ENCODE peak calls at places on chromosome 18, in ten cellular contexts. One of them, this sample, is unnamed. For H3K9me3, the result is how much of the 10 kb centered on the place peaks cover.

GRCh38 chr18:47100214-47100831 is 50.0 kb downstream of the HDHD2 start:
- DNase-seq in transverse colon: peak
- DNase-seq in upper lobe of left lung: no peak
- DNase-seq in HepG2: peak
- DNase-seq in suprapubic skin: peak
- DNase-seq in sigmoid colon: peak
- DNase-seq in HCT116: peak
- DNase-seq in spleen: peak
- DNase-seq in endothelial cell of umbilical vein: peak
- DNase-seq in prostate gland: peak
- DNase-seq in this sample: peak

GRCh38 chr18:58669731-58670379 is 1.4 kb upstream of the MALT1 start:
- DNase-seq in spleen: no peak
- DNase-seq in endothelial cell of umbilical vein: peak
- DNase-seq in sigmoid colon: no peak
- DNase-seq in suprapubic skin: no peak
- DNase-seq in HepG2: peak
- DNase-seq in upper lobe of left lung: no peak
- DNase-seq in transverse colon: no peak
- DNase-seq in prostate gland: peak
- DNase-seq in HCT116: peak
- DNase-seq in this sample: no peak

GRCh38 chr18:68583685-68584084 is 131.2 kb downstream of the TMX3 start:
- DNase-seq in HCT116: no peak
- DNase-seq in spleen: no peak
- DNase-seq in sigmoid colon: no peak
- DNase-seq in endothelial cell of umbilical vein: no peak
- DNase-seq in suprapubic skin: no peak
- DNase-seq in HepG2: no peak
- DNase-seq in upper lobe of left lung: no peak
- DNase-seq in transverse colon: no peak
- DNase-seq in prostate gland: no peak
- DNase-seq in this sample: no peak

GRCh38 chr18:63997606-63998005 is 27.7 kb downstream of the SERPINB8 start:
- DNase-seq in sigmoid colon: no peak
- DNase-seq in endothelial cell of umbilical vein: no peak
- DNase-seq in transverse colon: no peak
- DNase-seq in HCT116: no peak
- DNase-seq in suprapubic skin: no peak
- DNase-seq in upper lobe of left lung: no peak
- DNase-seq in HepG2: no peak
- DNase-seq in prostate gland: no peak
- DNase-seq in spleen: no peak
- DNase-seq in this sample: no peak

GRCh38 chr18:58682429-58683069 is 11.3 kb downstream of the MALT1 start:
- DNase-seq in suprapubic skin: no peak
- DNase-seq in endothelial cell of umbilical vein: peak
- DNase-seq in prostate gland: no peak
- DNase-seq in HCT116: peak
- DNase-seq in spleen: no peak
- DNase-seq in upper lobe of left lung: no peak
- DNase-seq in sigmoid colon: no peak
- DNase-seq in transverse colon: peak
- DNase-seq in HepG2: peak
- DNase-seq in this sample: peak

GRCh38 chr18:58205087-58205779 is 161.2 kb downstream of the NEDD4L start:
- DNase-seq in endothelial cell of umbilical vein: no peak
- DNase-seq in HepG2: no peak
- DNase-seq in suprapubic skin: no peak
- DNase-seq in spleen: no peak
- DNase-seq in HCT116: no peak
- DNase-seq in sigmoid colon: no peak
- DNase-seq in prostate gland: no peak
- DNase-seq in transverse colon: no peak
- DNase-seq in upper lobe of left lung: no peak
- DNase-seq in this sample: no peak

GRCh38 chr18:9688036-9688741 is 19.9 kb upstream of the RAB31 start:
- DNase-seq in transverse colon: no peak
- DNase-seq in HCT116: no peak
- DNase-seq in upper lobe of left lung: no peak
- DNase-seq in prostate gland: no peak
- DNase-seq in HepG2: no peak
- DNase-seq in endothelial cell of umbilical vein: no peak
- DNase-seq in spleen: no peak
- DNase-seq in suprapubic skin: no peak
- DNase-seq in sigmoid colon: no peak
- DNase-seq in this sample: no peak

GRCh38 chr18:28177828-28178635 is 1.1 kb upstream of the CDH2 start:
- DNase-seq in prostate gland: peak
- DNase-seq in sigmoid colon: no peak
- DNase-seq in HepG2: peak
- DNase-seq in suprapubic skin: no peak
- DNase-seq in transverse colon: no peak
- DNase-seq in HCT116: no peak
- DNase-seq in upper lobe of left lung: peak
- DNase-seq in spleen: no peak
- DNase-seq in endothelial cell of umbilical vein: peak
- DNase-seq in this sample: peak

GRCh38 chr18:3450358-3451107 is 561 bp downstream of the TGIF1 start:
- DNase-seq in HCT116: no peak
- DNase-seq in suprapubic skin: peak
- DNase-seq in transverse colon: peak
- DNase-seq in prostate gland: peak
- DNase-seq in sigmoid colon: peak
- DNase-seq in spleen: peak
- DNase-seq in upper lobe of left lung: peak
- DNase-seq in HepG2: no peak
- DNase-seq in endothelial cell of umbilical vein: peak
- DNase-seq in this sample: peak
- TF ChIP-seq POLR2A in HCT116: no peak
- TF ChIP-seq POLR2A in suprapubic skin: no peak
- TF ChIP-seq POLR2A in transverse colon: peak
- TF ChIP-seq POLR2A in prostate gland: no peak
- TF ChIP-seq POLR2A in sigmoid colon: peak
- TF ChIP-seq POLR2A in spleen: no peak
- TF ChIP-seq POLR2A in upper lobe of left lung: no peak
- TF ChIP-seq POLR2A in HepG2: peak
- TF ChIP-seq POLR2A in endothelial cell of umbilical vein: peak
- TF ChIP-seq POLR2A in this sample: no peak

GRCh38 chr18:55247032-55247431 is 287.8 kb upstream of the CCDC68 start:
- DNase-seq in HCT116: no peak
- DNase-seq in HepG2: no peak
- DNase-seq in transverse colon: no peak
- DNase-seq in prostate gland: no peak
- DNase-seq in endothelial cell of umbilical vein: no peak
- DNase-seq in spleen: no peak
- DNase-seq in upper lobe of left lung: no peak
- DNase-seq in suprapubic skin: no peak
- DNase-seq in sigmoid colon: no peak
- DNase-seq in this sample: no peak

GRCh38 chr18:55246278-55246677 is 287.0 kb upstream of the CCDC68 start:
- DNase-seq in endothelial cell of umbilical vein: no peak
- DNase-seq in sigmoid colon: no peak
- DNase-seq in suprapubic skin: no peak
- DNase-seq in transverse colon: no peak
- DNase-seq in HCT116: no peak
- DNase-seq in upper lobe of left lung: no peak
- DNase-seq in HepG2: no peak
- DNase-seq in prostate gland: no peak
- DNase-seq in spleen: no peak
- DNase-seq in this sample: no peak

GRCh38 chr18:55243852-55244251 is 284.6 kb upstream of the CCDC68 start:
- DNase-seq in spleen: no peak
- DNase-seq in suprapubic skin: no peak
- DNase-seq in sigmoid colon: no peak
- DNase-seq in prostate gland: no peak
- DNase-seq in transverse colon: no peak
- DNase-seq in HCT116: no peak
- DNase-seq in endothelial cell of umbilical vein: peak
- DNase-seq in HepG2: no peak
- DNase-seq in upper lobe of left lung: no peak
- DNase-seq in this sample: no peak

GRCh38 chr18:55244520-55244919 is 285.3 kb upstream of the CCDC68 start:
- DNase-seq in upper lobe of left lung: no peak
- DNase-seq in sigmoid colon: no peak
- DNase-seq in HCT116: no peak
- DNase-seq in prostate gland: no peak
- DNase-seq in endothelial cell of umbilical vein: peak
- DNase-seq in suprapubic skin: no peak
- DNase-seq in HepG2: no peak
- DNase-seq in spleen: no peak
- DNase-seq in transverse colon: no peak
- DNase-seq in this sample: no peak

DNA sequence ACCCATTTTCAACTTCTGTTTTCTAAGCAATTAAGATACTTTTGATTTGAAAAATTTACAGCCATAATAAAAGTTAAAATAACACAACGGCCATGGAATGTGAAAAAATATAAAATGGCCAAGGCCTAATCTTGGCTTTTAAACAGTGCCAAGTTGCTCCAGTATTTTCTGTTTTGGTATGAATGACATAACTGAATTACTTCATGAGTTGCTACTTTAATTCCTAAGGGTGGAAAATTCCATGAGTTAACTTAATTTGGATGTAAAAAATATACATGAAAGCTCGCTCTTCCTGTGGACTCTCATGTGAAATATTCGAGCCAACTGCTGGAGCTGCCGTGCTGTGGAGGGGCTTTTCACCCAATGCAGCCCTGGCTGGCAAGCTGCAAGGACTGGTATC is 285.9 kb upstream of the CCDC68 start:
- DNase-seq in endothelial cell of umbilical vein: peak
- DNase-seq in sigmoid colon: no peak
- DNase-seq in prostate gland: no peak
- DNase-seq in suprapubic skin: no peak
- DNase-seq in transverse colon: no peak
- DNase-seq in HCT116: no peak
- DNase-seq in spleen: no peak
- DNase-seq in HepG2: no peak
- DNase-seq in upper lobe of left lung: no peak
- DNase-seq in this sample: no peak
- TF ChIP-seq POLR2AphosphoS5 in endothelial cell of umbilical vein: no peak
- TF ChIP-seq POLR2AphosphoS5 in sigmoid colon: no peak
- TF ChIP-seq POLR2AphosphoS5 in prostate gland: no peak
- TF ChIP-seq POLR2AphosphoS5 in suprapubic skin: no peak
- TF ChIP-seq POLR2AphosphoS5 in transverse colon: no peak
- TF ChIP-seq POLR2AphosphoS5 in HCT116: no peak
- TF ChIP-seq POLR2AphosphoS5 in spleen: no peak
- TF ChIP-seq POLR2AphosphoS5 in HepG2: no peak
- TF ChIP-seq POLR2AphosphoS5 in upper lobe of left lung: no peak
- TF ChIP-seq POLR2AphosphoS5 in this sample: no peak

DNA sequence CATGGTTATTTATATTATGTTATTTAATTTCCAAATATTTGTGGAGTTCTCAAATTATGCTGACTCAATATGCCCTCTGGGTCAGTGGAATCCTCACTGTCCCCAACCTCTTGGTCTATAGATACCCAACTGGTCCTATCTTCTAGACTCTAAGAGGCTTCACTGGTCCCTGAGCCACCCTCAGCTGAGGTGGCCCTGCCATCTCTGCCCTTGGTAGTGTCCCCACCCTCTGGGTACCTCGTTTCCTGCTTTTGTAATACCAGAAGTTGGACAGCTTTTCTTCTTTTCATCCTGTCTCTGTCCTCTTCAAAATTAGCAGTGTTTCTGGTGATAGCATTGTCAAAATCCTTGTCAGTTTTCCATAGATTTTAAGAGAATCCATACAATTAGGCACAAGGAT is 11.9 kb downstream of the ZSCAN30 start:
- DNase-seq in HCT116: no peak
- DNase-seq in endothelial cell of umbilical vein: no peak
- DNase-seq in sigmoid colon: no peak
- DNase-seq in spleen: no peak
- DNase-seq in transverse colon: no peak
- DNase-seq in upper lobe of left lung: no peak
- DNase-seq in suprapubic skin: no peak
- DNase-seq in prostate gland: no peak
- DNase-seq in HepG2: no peak
- DNase-seq in this sample: no peak
- H3K9me3 ChIP-seq in HCT116: under half
- H3K9me3 ChIP-seq in endothelial cell of umbilical vein: under half
- H3K9me3 ChIP-seq in sigmoid colon: under half
- H3K9me3 ChIP-seq in spleen: under half
- H3K9me3 ChIP-seq in transverse colon: under half
- H3K9me3 ChIP-seq in upper lobe of left lung: under half
- H3K9me3 ChIP-seq in suprapubic skin: under half
- H3K9me3 ChIP-seq in prostate gland: under half
- H3K9me3 ChIP-seq in HepG2: under half
- H3K9me3 ChIP-seq in this sample: under half

GRCh38 chr18:12701161-12701560 is 1.4 kb downstream of the CEP76 start:
- DNase-seq in suprapubic skin: no peak
- DNase-seq in prostate gland: no peak
- DNase-seq in HepG2: no peak
- DNase-seq in transverse colon: no peak
- DNase-seq in upper lobe of left lung: no peak
- DNase-seq in sigmoid colon: no peak
- DNase-seq in spleen: no peak
- DNase-seq in endothelial cell of umbilical vein: no peak
- DNase-seq in HCT116: no peak
- DNase-seq in this sample: no peak

GRCh38 chr18:12703714-12704113 is 872 bp downstream of the PSMG2 start:
- DNase-seq in endothelial cell of umbilical vein: no peak
- DNase-seq in HepG2: no peak
- DNase-seq in prostate gland: no peak
- DNase-seq in HCT116: no peak
- DNase-seq in transverse colon: no peak
- DNase-seq in upper lobe of left lung: no peak
- DNase-seq in suprapubic skin: no peak
- DNase-seq in spleen: no peak
- DNase-seq in sigmoid colon: no peak
- DNase-seq in this sample: no peak

GRCh38 chr18:12699747-12700146 is 2.8 kb downstream of the CEP76 start:
- DNase-seq in upper lobe of left lung: no peak
- DNase-seq in transverse colon: no peak
- DNase-seq in endothelial cell of umbilical vein: no peak
- DNase-seq in HCT116: no peak
- DNase-seq in HepG2: peak
- DNase-seq in suprapubic skin: no peak
- DNase-seq in sigmoid colon: no peak
- DNase-seq in spleen: no peak
- DNase-seq in prostate gland: no peak
- DNase-seq in this sample: no peak

GRCh38 chr18:12703096-12703567 is 290 bp downstream of the PSMG2 start:
- DNase-seq in upper lobe of left lung: no peak
- DNase-seq in HepG2: no peak
- DNase-seq in HCT116: no peak
- DNase-seq in prostate gland: no peak
- DNase-seq in suprapubic skin: no peak
- DNase-seq in sigmoid colon: no peak
- DNase-seq in endothelial cell of umbilical vein: no peak
- DNase-seq in transverse colon: no peak
- DNase-seq in spleen: no peak
- DNase-seq in this sample: no peak

DNA sequence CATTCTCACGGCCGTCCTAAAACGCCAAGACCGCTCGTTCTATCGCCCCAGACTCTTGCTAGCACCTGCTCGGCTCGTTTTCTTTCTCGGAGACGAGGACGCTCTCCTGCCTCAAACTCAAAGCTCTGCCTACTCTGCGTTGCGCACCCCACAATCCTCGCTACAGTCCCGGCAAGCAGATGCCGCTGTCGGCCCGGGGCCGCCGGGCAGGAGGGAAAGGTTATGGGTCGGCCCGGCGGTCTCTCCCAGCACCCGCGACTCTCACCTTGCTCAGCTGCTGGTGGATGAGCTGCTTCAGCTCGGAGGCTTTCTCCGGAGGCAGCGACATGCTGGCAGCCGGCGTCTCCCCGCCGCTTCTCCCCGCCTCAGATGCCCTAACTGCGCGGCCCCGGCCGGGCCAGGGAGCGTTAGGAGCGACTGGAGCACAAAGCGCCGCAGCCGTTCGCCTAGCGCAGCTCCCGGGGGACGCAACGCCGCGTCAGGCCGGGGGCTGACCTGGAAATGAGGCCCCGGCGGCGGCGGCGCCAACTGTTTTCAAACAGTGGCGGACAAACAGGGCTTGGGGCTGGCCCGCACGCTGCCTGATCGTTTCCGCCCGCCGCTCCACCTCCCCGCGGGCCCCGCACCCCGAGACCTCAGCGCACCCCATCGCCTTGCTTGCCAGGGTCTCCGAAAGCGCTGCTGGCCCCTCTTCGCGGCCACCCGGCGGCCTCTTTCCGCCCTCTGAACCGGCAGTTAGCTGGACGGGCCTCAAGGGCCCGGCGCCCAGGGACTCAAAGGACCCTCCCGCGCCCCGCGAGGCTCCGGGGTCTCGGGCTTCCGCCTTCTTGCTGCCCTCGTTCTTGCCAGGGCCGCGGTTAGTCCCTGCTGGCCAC is at the start of the genes CEP76 and PSMG2:
- DNase-seq in upper lobe of left lung: peak
- DNase-seq in prostate gland: peak
- DNase-seq in spleen: peak
- DNase-seq in transverse colon: peak
- DNase-seq in HepG2: peak
- DNase-seq in suprapubic skin: peak
- DNase-seq in endothelial cell of umbilical vein: peak
- DNase-seq in HCT116: peak
- DNase-seq in sigmoid colon: peak
- DNase-seq in this sample: peak
- TF ChIP-seq POLR2A in upper lobe of left lung: peak
- TF ChIP-seq POLR2A in prostate gland: peak
- TF ChIP-seq POLR2A in spleen: no peak
- TF ChIP-seq POLR2A in transverse colon: peak
- TF ChIP-seq POLR2A in HepG2: peak
- TF ChIP-seq POLR2A in suprapubic skin: no peak
- TF ChIP-seq POLR2A in endothelial cell of umbilical vein: peak
- TF ChIP-seq POLR2A in HCT116: peak
- TF ChIP-seq POLR2A in sigmoid colon: peak
- TF ChIP-seq POLR2A in this sample: no peak

This sample was measured in stomach.